ENCODE peak calls at places on chromosomes 3 and 15, in four cellular contexts. R is OCI-LY7; A is GM13976; I is stimulated activated CD4-positive, alpha-beta T cell treated with anti-CD3 and anti-CD28 coated beads, Interleukin-4, amount 100 ng/mL, for 24 hours. J is an unnamed sample.

GRCh38 chr3:107629556-107629955 is 106.8 kb downstream of the BBX start:
- DNase-seq in R (no peak), I (no peak), A (no peak), J (peak; percentile 94)

GRCh38 chr3:39408493-39409372 is 2.2 kb downstream of the RPSA start:
- DNase-seq in A (no peak), R (peak; percentile 44), I (peak; percentile 68), J (no peak)

GRCh38 chr3:53211704-53212702 is 43.8 kb downstream of the TKT start:
- DNase-seq in R (no peak), A (no peak), I (no peak), J (peak; percentile 62)

GRCh38 chr3:191343115-191343514 is 12.8 kb upstream of the UTS2B start:
- DNase-seq in I (no peak), R (no peak), A (no peak), J (no peak)

GRCh38 chr15:45131510-45131909 is 1.7 kb downstream of the DUOX1 start:
- DNase-seq in I (no peak), R (no peak), A (no peak), J (no peak)

GRCh38 chr15:84731774-84732173 is 15.8 kb upstream of the SEC11A start:
- DNase-seq in A (no peak), R (no peak), I (no peak), J (no peak)

GRCh38 chr15:69015591-69015990 is 1.1 kb downstream of the NOX5 start:
- DNase-seq in I (no peak), R (no peak), A (no peak), J (no peak)

GRCh38 chr3:69085543-69086132 is 901 bp downstream of the ARL6IP5 start:
- DNase-seq in I (peak; percentile 27), R (peak; percentile 14), A (no peak), J (no peak)

GRCh38 chr15:51861557-51862350 is 32.3 kb downstream of the TMOD3 start:
- DNase-seq in A (no peak), I (peak; percentile 67), R (no peak), J (no peak)

GRCh38 chr3:37582117-37582516 is 279.6 kb upstream of the CTDSPL start:
- DNase-seq in A (no peak), I (no peak), R (no peak), J (no peak)

GRCh38 chr15:43218908-43219706 is 1.7 kb downstream of the EPB42 start:
- DNase-seq in R (peak; percentile 6), I (no peak), A (no peak), J (no peak)

GRCh38 chr15:96328101-96328958 is 2.2 kb upstream of the NR2F2 start:
- DNase-seq in R (no peak), I (no peak), A (no peak), J (no peak)

GRCh38 chr3:122563717-122564025 is 429 bp downstream of the PARP9 start:
- DNase-seq in R (peak; percentile 16), I (peak; percentile 19), A (peak; percentile 29), J (no peak)

GRCh38 chr15:35038655-35039534 is 46.2 kb downstream of the NANOGP8 start:
- DNase-seq in A (no peak), R (no peak), I (no peak), J (no peak)

GRCh38 chr3:143918848-143919247 is 52.8 kb upstream of the DIPK2A start:
- DNase-seq in R (no peak), A (no peak), I (no peak), J (no peak)

GRCh38 chr3:186361612-186362408 is at the start of gene DGKG:
- DNase-seq in I (peak; percentile 22), R (peak; percentile 1), A (peak; percentile 80), J (peak; percentile 87)

GRCh38 chr15:33968224-33968623 is at the start of gene CHRM5:
- DNase-seq in A (no peak), I (no peak), R (no peak), J (no peak)

GRCh38 chr15:64146885-64147681 is 4.4 kb upstream of the SNX22 start:
- DNase-seq in I (no peak), R (no peak), A (no peak), J (no peak)

GRCh38 chr3:12574131-12574530 is 17.2 kb downstream of the MKRN2 start:
- DNase-seq in I (no peak), R (no peak), A (no peak), J (no peak)

GRCh38 chr3:58271901-58272501 is 34.0 kb upstream of the RPP14 start:
- DNase-seq in A (no peak), R (no peak), I (no peak), J (peak; percentile 82)